ENCODE peak calls at places on chromosomes 4 and X, in four cellular contexts. R is GM13977, Q is myocyte, F is mucosa of gallbladder. W is an unnamed sample.

GRCh38 chr4:21011106-21011505 is 310.8 kb downstream of the PACRGL start:
- DNase-seq in R (no peak), Q (no peak), F (no peak), W (no peak)

GRCh38 chr4:2930821-2931764 is 32.1 kb downstream of the NOP14 start:
- DNase-seq in R (no peak), Q (no peak), F (peak), W (no peak)

GRCh38 chr4:93183589-93183988 is 645.0 kb upstream of the ATOH1 start:
- DNase-seq in R (no peak), Q (no peak), F (no peak), W (no peak)

GRCh38 chr4:17164656-17165055 is 266.2 kb upstream of the LDB2 start:
- DNase-seq in R (no peak), Q (no peak), F (no peak), W (no peak)

GRCh38 chr4:40502936-40503335 is 126.7 kb downstream of the RBM47 start:
- DNase-seq in R (peak), Q (no peak), F (no peak), W (no peak)

GRCh38 chrX:44456685-44457084 is 86.0 kb downstream of the FUNDC1 start:
- DNase-seq in R (no peak), Q (no peak), F (no peak), W (no peak)

GRCh38 chr4:106201373-106201772 is 114.6 kb downstream of the TBCK start:
- DNase-seq in R (no peak), Q (peak), F (no peak), W (no peak)

GRCh38 chrX:48666649-48667048 is 16.9 kb upstream of the WAS start:
- DNase-seq in R (no peak), Q (no peak), F (no peak), W (no peak)

GRCh38 chrX:139739138-139739537 is 31.2 kb upstream of the MCF2 start:
- DNase-seq in R (no peak), Q (peak), F (no peak), W (peak)

GRCh38 chr4:101418055-101418454 is 70.7 kb upstream of the PPP3CA start:
- DNase-seq in R (peak), Q (no peak), F (no peak), W (peak)

GRCh38 chr4:13103382-13104015 is 380.6 kb downstream of the RAB28 start:
- DNase-seq in R (no peak), Q (no peak), F (no peak), W (no peak)

GRCh38 chrX:151084454-151084853 is 91.9 kb upstream of the GPR50 start:
- DNase-seq in R (no peak), Q (no peak), F (no peak), W (no peak)

GRCh38 chrX:54695816-54696487 is 102.1 kb downstream of the ITIH6 start:
- DNase-seq in R (peak), Q (no peak), F (no peak), W (no peak)

GRCh38 chr4:112327950-112328349 is 30.8 kb downstream of the ALPK1 start:
- DNase-seq in R (peak), Q (peak), F (no peak), W (peak)

GRCh38 chr4:2260336-2261109 is 1.4 kb downstream of the MXD4 start:
- DNase-seq in R (no peak), Q (no peak), F (no peak), W (no peak)

GRCh38 chr4:40247350-40247749 is 50.5 kb downstream of the RHOH start:
- DNase-seq in R (no peak), Q (no peak), F (no peak), W (no peak)

GRCh38 chr4:87219648-87220093 is 747 bp downstream of the KLHL8 start:
- DNase-seq in R (peak), Q (peak), F (peak), W (peak)

GRCh38 chr4:113979973-113980615 is 647 bp upstream of the ARSJ start:
- DNase-seq in R (no peak), Q (peak), F (no peak), W (peak)

GRCh38 chrX:118872102-118872566 is 48.5 kb downstream of the ZCCHC12 start:
- DNase-seq in R (no peak), Q (peak), F (peak), W (no peak)

GRCh38 chr4:97468272-97468671 is 675.0 kb downstream of the STPG2 start:
- DNase-seq in R (no peak), Q (no peak), F (no peak), W (no peak)

GRCh38 chr4:1019726-1020470 is 8.5 kb downstream of the FGFRL1 start:
- DNase-seq in R (no peak), Q (no peak), F (no peak), W (no peak)

GRCh38 chrX:74509989-74510388 is 88.7 kb downstream of the SLC16A2 start:
- DNase-seq in R (no peak), Q (no peak), F (no peak), W (peak)

GRCh38 chr4:88008133-88008621 is 742 bp downstream of the PKD2 start:
- DNase-seq in R (peak), Q (peak), F (no peak), W (peak)

GRCh38 chr4:91128519-91128918 is 1001.3 kb downstream of the CCSER1 start:
- DNase-seq in R (no peak), Q (no peak), F (no peak), W (no peak)

GRCh38 chr4:87560802-87561201 is 31.6 kb upstream of the SPARCL1 start:
- DNase-seq in R (no peak), Q (no peak), F (no peak), W (no peak)